ENCODE peak calls at places on chromosomes 5 and 9, in seven cellular contexts. N, D, K, Y, W, V and U are unnamed samples. For H3K27me3 and H3K4me1, the result is how much of the 10 kb centered on the place peaks cover.

GRCh38 chr5:173767580-173768266 is 120.4 kb upstream of the CPEB4 start:
- DNase-seq in N (peak), D (no peak), Y (no peak), W (no peak), K (no peak), V (no peak), U (peak)

GRCh38 chr9:72990397-72991182 is 37.7 kb upstream of the ALDH1A1 start:
- DNase-seq in W (no peak), V (no peak), K (no peak), N (no peak), Y (no peak), D (no peak), U (no peak)

GRCh38 chr5:147455822-147456221 is 54.0 kb downstream of the DPYSL3 start:
- DNase-seq in Y (no peak), W (no peak), K (peak), D (no peak), N (no peak), V (no peak), U (no peak)

GRCh38 chr9:80134487-80134886 is 562.7 kb downstream of the TLE4 start:
- DNase-seq in N (no peak), Y (no peak), D (no peak), V (peak), W (no peak), K (no peak), U (no peak)

GRCh38 chr5:176360894-176361436 is 599 bp downstream of the KIAA1191 start:
- DNase-seq in V (peak), N (no peak), K (no peak), W (no peak), D (peak), Y (no peak), U (no peak)

GRCh38 chr9:14158911-14159310 is 155.0 kb downstream of the NFIB start:
- DNase-seq in W (no peak), K (peak), Y (no peak), D (no peak), N (no peak), V (no peak), U (no peak)

GRCh38 chr9:131546336-131547084 is 1.2 kb downstream of the PRRT1B start:
- DNase-seq in W (no peak), N (peak), D (peak), K (no peak), Y (no peak), V (no peak), U (peak)

GRCh38 chr9:108994695-108995094 is 18.6 kb downstream of the CTNNAL1 start:
- DNase-seq in D (no peak), K (peak), N (peak), Y (no peak), W (no peak), V (no peak), U (no peak)

GRCh38 chr5:115977988-115978387 is 15.7 kb downstream of the LVRN start:
- DNase-seq in Y (no peak), D (no peak), W (no peak), V (no peak), K (peak), N (no peak), U (no peak)

GRCh38 chr9:37555786-37556185 is 20.4 kb downstream of the FBXO10 start:
- DNase-seq in D (no peak), V (no peak), Y (no peak), K (peak), W (no peak), N (no peak), U (no peak)

GRCh38 chr5:110884005-110884404 is 145.2 kb downstream of the SLC25A46 start:
- DNase-seq in D (no peak), V (no peak), W (no peak), Y (no peak), K (peak), N (no peak), U (no peak)

GRCh38 chr9:121160025-121160424 is 41.6 kb downstream of the RAB14 start:
- DNase-seq in D (no peak), N (no peak), W (no peak), K (no peak), Y (no peak), V (no peak), U (no peak)

GRCh38 chr9:79501546-79501945 is 70.2 kb upstream of the TLE4 start:
- DNase-seq in V (no peak), D (no peak), N (no peak), K (no peak), Y (no peak), W (no peak), U (no peak)

GRCh38 chr9:115595951-115596742 is 478.2 kb upstream of the TNC start:
- DNase-seq in V (no peak), D (peak), Y (no peak), N (no peak), W (no peak), K (peak), U (no peak)

GRCh38 chr9:124251605-124252366 is 6.0 kb upstream of the NEK6 start:
- DNase-seq in Y (peak), V (no peak), K (no peak), N (no peak), D (peak), W (no peak), U (no peak)

GRCh38 chr9:111527347-111527746 is 2.4 kb downstream of the ZNF483 start:
- DNase-seq in V (no peak), D (no peak), N (no peak), W (no peak), K (no peak), Y (no peak), U (no peak)

GRCh38 chr9:14097215-14097614 is 216.7 kb downstream of the NFIB start:
- DNase-seq in N (no peak), Y (no peak), V (no peak), W (no peak), D (peak), K (peak), U (no peak)

GRCh38 chr5:40240671-40241070 is 439.0 kb upstream of the PTGER4 start:
- DNase-seq in V (no peak), N (no peak), W (no peak), D (no peak), K (no peak), Y (no peak), U (no peak)

GRCh38 chr9:35490155-35490909 is 421 bp downstream of the RUSC2 start:
- DNase-seq in K (peak), W (no peak), V (no peak), N (no peak), D (peak), Y (peak), U (peak)

GRCh38 chr9:113640418-113640817 is 176.9 kb downstream of the RGS3 start:
- DNase-seq in Y (peak), V (no peak), K (no peak), W (no peak), D (no peak), N (no peak), U (no peak)

GRCh38 chr9:28212979-28213378 is 639.7 kb upstream of the C9orf72 start:
- DNase-seq in V (no peak), D (peak), W (no peak), N (no peak), Y (no peak), K (peak), U (no peak)

GRCh38 chr5:102603670-102604069 is 104.9 kb upstream of the SLCO6A1 start:
- DNase-seq in N (no peak), Y (no peak), V (no peak), W (no peak), D (no peak), K (no peak), U (no peak)

GRCh38 chr5:142520885-142521284 is 165.0 kb downstream of the FGF1 start:
- DNase-seq in K (peak), W (no peak), V (no peak), D (no peak), N (no peak), Y (no peak), U (no peak)

GRCh38 chr5:175689147-175689991 is 31.5 kb downstream of the HRH2 start:
- DNase-seq in W (no peak), Y (no peak), N (no peak), D (no peak), V (no peak), K (no peak), U (no peak)

GRCh38 chr5:95113489-95113888 is 171.4 kb downstream of the MCTP1 start:
- DNase-seq in K (peak), W (no peak), Y (no peak), V (no peak), D (no peak), N (no peak), U (no peak)

GRCh38 chr5:133376986-133377385 is 235.4 kb downstream of the FSTL4 start:
- DNase-seq in D (no peak), W (no peak), K (no peak), N (no peak), Y (no peak), V (no peak), U (no peak)

GRCh38 chr5:151104795-151105194 is 24.0 kb upstream of the TNIP1 start:
- DNase-seq in K (peak), W (no peak), D (no peak), Y (peak), V (no peak), N (no peak), U (no peak)

GRCh38 chr5:42985129-42986037 is 54.7 kb downstream of the ANXA2R start:
- DNase-seq in V (no peak), W (no peak), Y (no peak), K (peak), D (no peak), N (no peak), U (no peak)

GRCh38 chr9:78005231-78006002 is 26.2 kb downstream of the GNAQ start:
- DNase-seq in N (no peak), K (no peak), V (no peak), D (no peak), W (no peak), Y (no peak), U (no peak)

GRCh38 chr9:97954550-97954989 is 16.6 kb upstream of the HEMGN start:
- DNase-seq in K (peak), D (no peak), Y (no peak), N (peak), W (peak), V (peak), U (peak)

GRCh38 chr5:161921781-161922180 is 73.9 kb downstream of the GABRA1 start:
- DNase-seq in D (no peak), V (no peak), W (no peak), K (no peak), N (no peak), Y (no peak), U (no peak)

GRCh38 chr5:35789732-35790461 is 66.8 kb upstream of the IL7R start:
- DNase-seq in Y (no peak), W (no peak), D (no peak), V (no peak), K (no peak), N (no peak), U (no peak)

GRCh38 chr9:130348881-130349280 is 83.3 kb downstream of the HMCN2 start:
- DNase-seq in N (no peak), V (no peak), K (no peak), W (no peak), D (no peak), Y (no peak), U (no peak)
- H3K27me3 ChIP-seq in N (under half), V (under half), K (under half), W (under half), D (under half), Y (under half), U (under half)

GRCh38 chr5:140344683-140345423 is 1.6 kb downstream of the HBEGF start:
- DNase-seq in V (no peak), D (no peak), N (peak), Y (no peak), W (no peak), K (no peak), U (no peak)
- H3K4me1 ChIP-seq in V (under half), D (under half), N (half or more), Y (half or more), W (under half), K (under half), U (under half)

GRCh38 chr5:180350296-180350695 is 2.8 kb downstream of the GFPT2 start:
- DNase-seq in V (no peak), K (no peak), Y (no peak), W (no peak), N (no peak), D (no peak), U (no peak)

GRCh38 chr5:180352116-180352975 is 790 bp downstream of the GFPT2 start:
- DNase-seq in V (no peak), N (no peak), W (no peak), D (no peak), K (peak), Y (no peak), U (no peak)

GRCh38 chr5:180352976-180353225 is 235 bp downstream of the GFPT2 start:
- DNase-seq in Y (no peak), D (no peak), N (no peak), K (no peak), V (no peak), W (no peak), U (no peak)

GRCh38 chr5:180349391-180349790 is 3.7 kb downstream of the GFPT2 start:
- DNase-seq in W (no peak), D (no peak), V (no peak), K (no peak), Y (no peak), N (no peak), U (no peak)

DNA sequence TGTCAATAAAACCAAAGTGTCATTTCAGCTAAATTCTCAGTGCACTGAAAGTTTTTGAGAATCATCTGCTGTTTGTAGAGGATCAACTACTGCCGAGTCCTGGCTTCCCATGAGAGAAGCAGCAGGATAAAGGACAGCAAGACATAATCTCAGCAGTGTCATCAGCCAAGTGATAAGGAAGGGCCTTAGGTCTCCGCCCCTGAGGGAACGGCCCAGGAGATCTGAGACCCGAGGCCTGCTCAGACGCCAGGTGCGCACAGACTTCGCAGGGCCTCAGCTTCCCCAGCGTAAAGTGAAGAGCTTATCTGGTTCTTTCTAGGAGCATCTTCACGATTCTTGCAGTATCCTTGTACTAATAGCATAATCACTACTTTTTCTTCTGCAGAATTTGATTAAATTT is 2.4 kb downstream of the GFPT2 start:
- DNase-seq in V (no peak), W (no peak), N (no peak), D (no peak), Y (no peak), K (no peak), U (no peak)
- H3K27me3 ChIP-seq in V (under half), W (under half), N (under half), D (under half), Y (under half), K (under half), U (under half)

GRCh38 chr5:138092301-138092700 is 8.5 kb downstream of the WNT8A start:
- DNase-seq in D (no peak), K (no peak), V (no peak), Y (no peak), W (no peak), N (no peak), U (no peak)

GRCh38 chr5:138096363-138096762 is 12.5 kb downstream of the WNT8A start:
- DNase-seq in N (no peak), K (no peak), V (no peak), W (no peak), D (no peak), Y (no peak), U (no peak)

GRCh38 chr5:138096997-138097828 is 13.4 kb downstream of the WNT8A start:
- DNase-seq in K (no peak), N (no peak), W (no peak), D (no peak), Y (no peak), V (no peak), U (no peak)

GRCh38 chr5:138093036-138093435 is 9.2 kb downstream of the WNT8A start:
- DNase-seq in D (no peak), N (no peak), V (no peak), W (no peak), K (no peak), Y (no peak), U (no peak)

DNA sequence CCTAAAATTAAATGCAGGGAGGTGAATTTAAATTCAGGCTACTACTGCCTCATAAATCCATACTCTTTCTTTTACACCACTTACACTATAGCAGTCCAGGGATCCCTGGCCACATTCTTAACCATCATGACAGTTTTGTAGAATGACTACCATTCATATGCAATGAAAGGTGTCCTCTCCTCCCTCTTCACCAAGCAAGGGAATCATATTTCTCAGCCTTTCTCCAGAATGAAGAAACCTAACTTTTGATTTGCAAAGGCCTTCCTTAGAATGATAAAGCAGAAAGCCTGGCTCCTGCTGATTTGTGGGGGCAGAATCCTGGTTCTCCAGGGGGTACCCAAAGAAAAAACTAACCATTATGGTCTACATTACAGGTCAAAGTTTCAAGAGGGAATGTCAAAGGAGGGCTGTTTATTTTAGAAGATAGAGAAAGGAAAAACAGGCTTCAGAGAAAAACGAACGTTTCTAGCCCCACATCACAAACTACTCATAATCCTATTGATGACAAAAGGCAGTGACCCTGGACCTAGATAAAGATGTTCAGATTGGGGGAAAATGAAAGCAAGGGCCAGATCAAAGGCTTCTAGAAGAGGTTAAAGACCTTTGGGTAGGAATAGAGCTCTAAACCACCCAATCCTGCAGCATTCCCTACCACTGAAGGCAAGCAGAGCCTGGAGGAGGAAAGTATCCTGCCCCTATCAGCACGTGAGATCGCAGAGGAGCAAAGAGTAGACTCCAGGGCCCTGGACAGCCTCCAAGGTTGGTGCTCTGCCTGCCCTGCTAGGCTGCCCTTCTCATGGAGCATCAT is 11.5 kb downstream of the WNT8A start:
- DNase-seq in V (no peak), D (no peak), N (no peak), W (no peak), Y (no peak), K (no peak), U (no peak)
- H3K4me1 ChIP-seq in V (under half), D (under half), N (under half), W (under half), Y (under half), K (under half), U (under half)

GRCh38 chr5:135490245-135491037 is 38.3 kb upstream of the TIFAB start:
- DNase-seq in Y (no peak), W (no peak), V (no peak), N (no peak), D (no peak), K (peak), U (no peak)

GRCh38 chr5:135486679-135487395 is 34.7 kb upstream of the TIFAB start:
- DNase-seq in K (no peak), V (no peak), Y (no peak), N (no peak), W (no peak), D (no peak), U (no peak)

GRCh38 chr5:135489466-135490244 is 37.5 kb upstream of the TIFAB start:
- DNase-seq in D (no peak), K (peak), W (no peak), V (no peak), N (no peak), Y (no peak), U (no peak)

GRCh38 chr5:135487839-135488514 is 35.8 kb upstream of the TIFAB start:
- DNase-seq in W (no peak), D (no peak), V (no peak), N (no peak), K (no peak), Y (no peak), U (no peak)

DNA sequence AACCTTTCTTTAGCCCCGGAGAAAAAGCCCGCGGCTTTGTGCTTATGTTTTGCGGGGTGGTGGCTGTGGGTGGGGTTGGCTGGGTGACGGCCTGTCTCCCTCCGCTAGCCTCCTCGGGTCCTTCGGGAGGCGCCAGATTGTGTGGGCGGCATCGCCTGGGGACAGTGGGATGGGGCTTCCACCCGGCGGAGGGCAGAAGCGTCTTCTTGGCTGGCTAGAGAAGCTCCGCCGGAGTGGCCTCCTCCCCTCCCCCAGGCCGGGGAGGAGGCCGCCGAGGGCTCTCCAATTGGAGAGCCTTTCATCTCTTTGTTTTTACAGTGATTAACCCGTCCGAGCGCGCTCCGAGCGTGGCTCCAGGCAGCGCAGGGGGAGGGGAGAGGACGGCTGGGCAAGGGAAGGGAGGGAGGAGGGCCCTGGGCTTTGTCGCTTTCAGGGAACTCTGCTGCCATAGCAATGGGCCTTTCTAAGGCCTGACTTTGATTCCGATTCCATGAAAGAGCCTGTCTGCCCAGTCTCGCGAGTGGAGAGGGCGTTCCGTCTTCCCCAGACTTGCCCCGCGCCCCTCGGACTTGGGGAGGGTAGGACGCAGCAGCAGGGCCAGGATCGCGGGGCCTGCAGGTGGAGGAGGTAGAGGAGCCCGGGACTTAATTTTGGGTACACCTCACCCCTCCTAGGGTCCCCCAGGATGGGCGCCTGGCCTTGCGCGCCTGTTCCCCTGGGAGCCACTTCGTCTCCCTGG is 36.7 kb upstream of the TIFAB start:
- DNase-seq in W (no peak), V (no peak), N (no peak), K (peak), D (peak), Y (no peak), U (no peak)
- H3K27me3 ChIP-seq in W (half or more), V (under half), N (half or more), K (under half), D (half or more), Y (under half), U (under half)

GRCh38 chr9:127058645-127059021 is 63.8 kb downstream of the ANGPTL2 start:
- DNase-seq in N (no peak), W (no peak), Y (no peak), D (no peak), K (peak), V (no peak), U (no peak)
- H3K4me1 ChIP-seq in N (under half), W (under half), Y (under half), D (under half), K (under half), V (under half), U (under half)